ENCODE peak calls at places on chromosome 13, in eight cellular contexts. One of them, this sample, is unnamed.

GRCh38 chr13:99909836-99910619 is 61.5 kb downstream of the ZIC5 start:
- DNase-seq in epithelial cell of esophagus: no peak
- DNase-seq in left lung: no peak
- DNase-seq in mammary epithelial cell: no peak
- DNase-seq in upper lobe of right lung: no peak
- DNase-seq in lower leg skin: no peak
- DNase-seq in brain microvascular endothelial cell: peak
- DNase-seq in neural progenitor cell: no peak
- DNase-seq in this sample: no peak

GRCh38 chr13:100392709-100393630 is 195.6 kb downstream of the GGACT start:
- DNase-seq in upper lobe of right lung: no peak
- DNase-seq in brain microvascular endothelial cell: peak
- DNase-seq in left lung: peak
- DNase-seq in neural progenitor cell: no peak
- DNase-seq in lower leg skin: peak
- DNase-seq in epithelial cell of esophagus: peak
- DNase-seq in mammary epithelial cell: peak
- DNase-seq in this sample: peak

GRCh38 chr13:110279684-110280083 is 27.3 kb downstream of the COL4A1 start:
- DNase-seq in neural progenitor cell: no peak
- DNase-seq in upper lobe of right lung: no peak
- DNase-seq in brain microvascular endothelial cell: no peak
- DNase-seq in left lung: no peak
- DNase-seq in lower leg skin: no peak
- DNase-seq in mammary epithelial cell: no peak
- DNase-seq in epithelial cell of esophagus: no peak
- DNase-seq in this sample: no peak

GRCh38 chr13:56586966-56587365 is 553.8 kb upstream of the PRR20A start:
- DNase-seq in lower leg skin: no peak
- DNase-seq in left lung: no peak
- DNase-seq in neural progenitor cell: no peak
- DNase-seq in epithelial cell of esophagus: no peak
- DNase-seq in mammary epithelial cell: no peak
- DNase-seq in upper lobe of right lung: no peak
- DNase-seq in brain microvascular endothelial cell: no peak
- DNase-seq in this sample: no peak

GRCh38 chr13:110812111-110812868 is 98.8 kb downstream of the ING1 start:
- DNase-seq in upper lobe of right lung: peak
- DNase-seq in mammary epithelial cell: no peak
- DNase-seq in left lung: no peak
- DNase-seq in neural progenitor cell: no peak
- DNase-seq in brain microvascular endothelial cell: no peak
- DNase-seq in lower leg skin: no peak
- DNase-seq in epithelial cell of esophagus: peak
- DNase-seq in this sample: peak

GRCh38 chr13:106100261-106100919 is 435.1 kb downstream of the EFNB2 start:
- DNase-seq in epithelial cell of esophagus: peak
- DNase-seq in brain microvascular endothelial cell: no peak
- DNase-seq in lower leg skin: no peak
- DNase-seq in left lung: no peak
- DNase-seq in mammary epithelial cell: no peak
- DNase-seq in neural progenitor cell: peak
- DNase-seq in upper lobe of right lung: no peak
- DNase-seq in this sample: no peak

GRCh38 chr13:46909037-46909436 is 12.2 kb upstream of the HTR2A start:
- DNase-seq in left lung: no peak
- DNase-seq in mammary epithelial cell: no peak
- DNase-seq in neural progenitor cell: no peak
- DNase-seq in brain microvascular endothelial cell: no peak
- DNase-seq in lower leg skin: no peak
- DNase-seq in upper lobe of right lung: no peak
- DNase-seq in epithelial cell of esophagus: no peak
- DNase-seq in this sample: peak

GRCh38 chr13:64428196-64428595 is 2801.9 kb downstream of the PCDH9 start:
- DNase-seq in upper lobe of right lung: no peak
- DNase-seq in neural progenitor cell: peak
- DNase-seq in brain microvascular endothelial cell: no peak
- DNase-seq in mammary epithelial cell: no peak
- DNase-seq in left lung: no peak
- DNase-seq in lower leg skin: no peak
- DNase-seq in epithelial cell of esophagus: peak
- DNase-seq in this sample: peak

GRCh38 chr13:52651880-52652169 is 811 bp upstream of the SUGT1 start:
- DNase-seq in lower leg skin: no peak
- DNase-seq in epithelial cell of esophagus: no peak
- DNase-seq in mammary epithelial cell: no peak
- DNase-seq in left lung: no peak
- DNase-seq in brain microvascular endothelial cell: no peak
- DNase-seq in upper lobe of right lung: no peak
- DNase-seq in neural progenitor cell: no peak
- DNase-seq in this sample: no peak

GRCh38 chr13:103188688-103189326 is 122.6 kb upstream of the SLC10A2 start:
- DNase-seq in left lung: no peak
- DNase-seq in brain microvascular endothelial cell: no peak
- DNase-seq in epithelial cell of esophagus: peak
- DNase-seq in neural progenitor cell: peak
- DNase-seq in lower leg skin: no peak
- DNase-seq in mammary epithelial cell: peak
- DNase-seq in upper lobe of right lung: no peak
- DNase-seq in this sample: peak

GRCh38 chr13:109145631-109146030 is 516.2 kb downstream of the MYO16 start:
- DNase-seq in lower leg skin: no peak
- DNase-seq in neural progenitor cell: peak
- DNase-seq in left lung: no peak
- DNase-seq in upper lobe of right lung: no peak
- DNase-seq in epithelial cell of esophagus: peak
- DNase-seq in mammary epithelial cell: peak
- DNase-seq in brain microvascular endothelial cell: peak
- DNase-seq in this sample: peak

GRCh38 chr13:100630564-100630963 is 42.0 kb upstream of the GGACT start:
- DNase-seq in left lung: no peak
- DNase-seq in lower leg skin: no peak
- DNase-seq in brain microvascular endothelial cell: no peak
- DNase-seq in epithelial cell of esophagus: no peak
- DNase-seq in neural progenitor cell: peak
- DNase-seq in upper lobe of right lung: no peak
- DNase-seq in mammary epithelial cell: no peak
- DNase-seq in this sample: peak

GRCh38 chr13:106083620-106084350 is 451.7 kb downstream of the EFNB2 start:
- DNase-seq in epithelial cell of esophagus: peak
- DNase-seq in brain microvascular endothelial cell: peak
- DNase-seq in upper lobe of right lung: no peak
- DNase-seq in mammary epithelial cell: peak
- DNase-seq in lower leg skin: no peak
- DNase-seq in neural progenitor cell: peak
- DNase-seq in left lung: no peak
- DNase-seq in this sample: peak

GRCh38 chr13:106276876-106277275 is 258.6 kb downstream of the EFNB2 start:
- DNase-seq in left lung: no peak
- DNase-seq in brain microvascular endothelial cell: no peak
- DNase-seq in epithelial cell of esophagus: peak
- DNase-seq in mammary epithelial cell: peak
- DNase-seq in lower leg skin: no peak
- DNase-seq in neural progenitor cell: no peak
- DNase-seq in upper lobe of right lung: no peak
- DNase-seq in this sample: peak

GRCh38 chr13:58712191-58712590 is 1080.6 kb downstream of the PCDH17 start:
- DNase-seq in upper lobe of right lung: no peak
- DNase-seq in lower leg skin: no peak
- DNase-seq in neural progenitor cell: peak
- DNase-seq in mammary epithelial cell: no peak
- DNase-seq in epithelial cell of esophagus: no peak
- DNase-seq in brain microvascular endothelial cell: no peak
- DNase-seq in left lung: no peak
- DNase-seq in this sample: no peak

GRCh38 chr13:31835932-31836331 is 96.6 kb downstream of the RXFP2 start:
- DNase-seq in upper lobe of right lung: no peak
- DNase-seq in epithelial cell of esophagus: peak
- DNase-seq in lower leg skin: no peak
- DNase-seq in brain microvascular endothelial cell: peak
- DNase-seq in mammary epithelial cell: peak
- DNase-seq in neural progenitor cell: no peak
- DNase-seq in left lung: no peak
- DNase-seq in this sample: peak

GRCh38 chr13:85431720-85432119 is 367.5 kb downstream of the SLITRK6 start:
- DNase-seq in brain microvascular endothelial cell: no peak
- DNase-seq in mammary epithelial cell: no peak
- DNase-seq in neural progenitor cell: no peak
- DNase-seq in left lung: no peak
- DNase-seq in upper lobe of right lung: no peak
- DNase-seq in epithelial cell of esophagus: no peak
- DNase-seq in lower leg skin: no peak
- DNase-seq in this sample: no peak

GRCh38 chr13:114007566-114007965 is 33.7 kb upstream of the C13orf46 start:
- DNase-seq in upper lobe of right lung: no peak
- DNase-seq in lower leg skin: no peak
- DNase-seq in left lung: no peak
- DNase-seq in neural progenitor cell: no peak
- DNase-seq in brain microvascular endothelial cell: no peak
- DNase-seq in epithelial cell of esophagus: no peak
- DNase-seq in mammary epithelial cell: no peak
- DNase-seq in this sample: no peak

GRCh38 chr13:66492479-66492878 is 737.7 kb downstream of the PCDH9 start:
- DNase-seq in brain microvascular endothelial cell: no peak
- DNase-seq in left lung: no peak
- DNase-seq in mammary epithelial cell: no peak
- DNase-seq in upper lobe of right lung: no peak
- DNase-seq in lower leg skin: no peak
- DNase-seq in epithelial cell of esophagus: peak
- DNase-seq in neural progenitor cell: peak
- DNase-seq in this sample: no peak
- TF ChIP-seq CTCF in brain microvascular endothelial cell: peak
- TF ChIP-seq CTCF in left lung: no peak
- TF ChIP-seq CTCF in mammary epithelial cell: no peak
- TF ChIP-seq CTCF in upper lobe of right lung: no peak
- TF ChIP-seq CTCF in lower leg skin: no peak
- TF ChIP-seq CTCF in epithelial cell of esophagus: peak
- TF ChIP-seq CTCF in neural progenitor cell: peak
- TF ChIP-seq CTCF in this sample: no peak

GRCh38 chr13:50140153-50140552 is 124.9 kb downstream of the KCNRG start:
- DNase-seq in lower leg skin: no peak
- DNase-seq in left lung: no peak
- DNase-seq in upper lobe of right lung: no peak
- DNase-seq in mammary epithelial cell: no peak
- DNase-seq in neural progenitor cell: no peak
- DNase-seq in epithelial cell of esophagus: no peak
- DNase-seq in brain microvascular endothelial cell: no peak
- DNase-seq in this sample: no peak
- H3K4me3 ChIP-seq in lower leg skin: no peak
- H3K4me3 ChIP-seq in left lung: no peak
- H3K4me3 ChIP-seq in upper lobe of right lung: no peak
- H3K4me3 ChIP-seq in mammary epithelial cell: no peak
- H3K4me3 ChIP-seq in neural progenitor cell: no peak
- H3K4me3 ChIP-seq in epithelial cell of esophagus: no peak
- H3K4me3 ChIP-seq in brain microvascular endothelial cell: no peak
- H3K4me3 ChIP-seq in this sample: no peak

DNA sequence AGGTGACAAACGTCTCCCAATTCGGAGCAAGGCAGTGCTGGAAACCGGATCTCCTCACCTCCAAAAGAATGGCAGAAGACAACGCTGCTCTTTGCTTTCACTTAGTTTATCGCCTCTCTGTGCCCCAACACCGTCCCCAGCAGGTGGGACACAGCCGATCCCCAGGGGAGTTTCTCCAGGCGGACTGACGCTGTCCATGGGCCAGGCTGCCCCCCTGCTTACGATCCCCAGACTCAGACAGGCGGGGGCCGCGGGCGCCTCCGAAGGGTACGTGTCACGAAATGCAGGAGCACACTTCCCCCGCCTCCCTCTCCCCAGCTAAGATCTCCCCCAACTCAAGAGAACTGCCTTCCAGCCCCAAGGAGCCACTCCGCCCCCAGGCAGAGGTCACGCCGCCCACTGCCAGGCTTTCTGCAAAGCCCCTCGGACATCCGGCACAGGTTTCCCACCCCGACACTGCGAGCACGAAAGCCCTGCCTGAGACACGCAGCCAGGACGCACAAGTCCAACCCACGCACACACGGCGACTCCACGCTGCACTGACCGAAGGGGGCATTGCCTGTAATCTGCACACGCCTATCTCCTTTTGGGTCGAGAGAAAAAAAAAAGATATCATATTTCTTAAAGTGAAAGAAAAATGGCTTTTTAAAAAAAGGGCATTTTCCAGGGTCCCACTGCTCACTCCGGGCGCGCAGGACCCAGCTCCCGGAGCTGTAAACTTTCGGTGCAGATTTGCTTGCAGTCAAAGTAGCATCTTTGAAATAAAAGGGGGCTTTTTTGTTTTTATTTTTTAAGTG is 1.9 kb downstream of the SPRY2 start:
- DNase-seq in mammary epithelial cell: peak
- DNase-seq in left lung: peak
- DNase-seq in upper lobe of right lung: peak
- DNase-seq in brain microvascular endothelial cell: peak
- DNase-seq in neural progenitor cell: peak
- DNase-seq in lower leg skin: peak
- DNase-seq in epithelial cell of esophagus: peak
- DNase-seq in this sample: peak
- TF ChIP-seq CTCF in mammary epithelial cell: no peak
- TF ChIP-seq CTCF in left lung: no peak
- TF ChIP-seq CTCF in upper lobe of right lung: peak
- TF ChIP-seq CTCF in brain microvascular endothelial cell: peak
- TF ChIP-seq CTCF in neural progenitor cell: peak
- TF ChIP-seq CTCF in lower leg skin: no peak
- TF ChIP-seq CTCF in epithelial cell of esophagus: no peak
- TF ChIP-seq CTCF in this sample: peak

GRCh38 chr13:48236528-48237353 is 3.7 kb downstream of the ITM2B start:
- DNase-seq in mammary epithelial cell: peak
- DNase-seq in neural progenitor cell: no peak
- DNase-seq in lower leg skin: no peak
- DNase-seq in left lung: no peak
- DNase-seq in epithelial cell of esophagus: peak
- DNase-seq in brain microvascular endothelial cell: no peak
- DNase-seq in upper lobe of right lung: no peak
- DNase-seq in this sample: no peak

GRCh38 chr13:48235100-48235813 is 2.3 kb downstream of the ITM2B start:
- DNase-seq in neural progenitor cell: peak
- DNase-seq in left lung: no peak
- DNase-seq in upper lobe of right lung: no peak
- DNase-seq in mammary epithelial cell: peak
- DNase-seq in epithelial cell of esophagus: peak
- DNase-seq in lower leg skin: peak
- DNase-seq in brain microvascular endothelial cell: no peak
- DNase-seq in this sample: peak

GRCh38 chr13:48234652-48235099 is 1.7 kb downstream of the ITM2B start:
- DNase-seq in upper lobe of right lung: no peak
- DNase-seq in lower leg skin: no peak
- DNase-seq in mammary epithelial cell: no peak
- DNase-seq in left lung: no peak
- DNase-seq in brain microvascular endothelial cell: no peak
- DNase-seq in neural progenitor cell: no peak
- DNase-seq in epithelial cell of esophagus: no peak
- DNase-seq in this sample: peak

GRCh38 chr13:48233886-48234488 is 981 bp downstream of the ITM2B start:
- DNase-seq in brain microvascular endothelial cell: no peak
- DNase-seq in mammary epithelial cell: no peak
- DNase-seq in neural progenitor cell: peak
- DNase-seq in epithelial cell of esophagus: peak
- DNase-seq in left lung: no peak
- DNase-seq in upper lobe of right lung: no peak
- DNase-seq in lower leg skin: no peak
- DNase-seq in this sample: peak

DNA sequence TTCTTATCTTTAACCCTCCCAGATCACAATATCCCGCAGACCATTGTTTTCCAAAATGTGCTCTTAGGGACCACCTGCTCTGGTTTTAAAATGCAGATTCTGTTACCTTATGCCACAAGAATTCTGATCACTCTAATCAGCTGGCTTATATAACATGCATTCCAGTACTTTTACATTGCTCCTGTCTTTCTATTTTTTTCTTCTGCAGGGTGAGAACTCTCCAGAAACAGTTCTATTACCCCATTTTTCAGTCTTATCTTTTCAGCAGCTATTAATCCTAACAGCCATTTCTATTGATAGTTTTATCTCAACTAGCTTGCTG is 2.8 kb downstream of the ITM2B start:
- DNase-seq in neural progenitor cell: no peak
- DNase-seq in brain microvascular endothelial cell: no peak
- DNase-seq in left lung: no peak
- DNase-seq in mammary epithelial cell: no peak
- DNase-seq in lower leg skin: no peak
- DNase-seq in epithelial cell of esophagus: no peak
- DNase-seq in upper lobe of right lung: no peak
- DNase-seq in this sample: no peak
- H3K4me3 ChIP-seq in neural progenitor cell: peak
- H3K4me3 ChIP-seq in brain microvascular endothelial cell: peak
- H3K4me3 ChIP-seq in left lung: peak
- H3K4me3 ChIP-seq in mammary epithelial cell: peak
- H3K4me3 ChIP-seq in lower leg skin: no peak
- H3K4me3 ChIP-seq in epithelial cell of esophagus: peak
- H3K4me3 ChIP-seq in upper lobe of right lung: peak
- H3K4me3 ChIP-seq in this sample: peak

This sample was measured in astrocyte of the spinal cord.